ENCODE peak calls at places on chromosomes 6 and 20, in seven cellular contexts. E, G, M, W, Q, T and A are unnamed samples.

GRCh38 chr6:104604643-104605042 is 255.1 kb downstream of the HACE1 start:
- DNase-seq in G (peak), W (no peak), Q (no peak), T (no peak), M (no peak), E (no peak), A (peak)

GRCh38 chr20:25283221-25283951 is 35.5 kb downstream of the PYGB start:
- DNase-seq in Q (no peak), E (no peak), W (no peak), T (no peak), G (no peak), M (no peak), A (no peak)

GRCh38 chr6:29676981-29677601 is 3.9 kb downstream of the ZFP57 start:
- DNase-seq in T (peak), M (peak), W (no peak), G (no peak), E (no peak), Q (no peak), A (peak)

GRCh38 chr6:150410906-150411305 is 42.1 kb downstream of the IYD start:
- DNase-seq in M (no peak), T (peak), Q (no peak), G (no peak), E (no peak), W (no peak), A (no peak)

GRCh38 chr6:5746392-5747140 is 260.2 kb downstream of the NRN1 start:
- DNase-seq in W (no peak), E (no peak), T (peak), M (no peak), G (no peak), Q (no peak), A (peak)

GRCh38 chr6:142857609-142858195 is 87.3 kb downstream of the HIVEP2 start:
- DNase-seq in Q (no peak), T (no peak), G (no peak), E (no peak), M (no peak), W (no peak), A (no peak)

GRCh38 chr6:108029226-108029921 is 45.2 kb downstream of the OSTM1 start:
- DNase-seq in T (no peak), E (peak), M (no peak), G (no peak), Q (peak), W (no peak), A (peak)

GRCh38 chr20:61975411-61975810 is 90.3 kb downstream of the TAF4 start:
- DNase-seq in Q (no peak), W (no peak), G (no peak), E (peak), T (no peak), M (no peak), A (no peak)

GRCh38 chr20:48605364-48606116 is 222.3 kb downstream of the PREX1 start:
- DNase-seq in E (no peak), G (no peak), Q (no peak), M (no peak), T (no peak), W (no peak), A (no peak)

GRCh38 chr6:34922177-34922663 is 33.2 kb downstream of the ANKS1A start:
- DNase-seq in W (no peak), M (peak), E (no peak), Q (no peak), T (peak), G (peak), A (no peak)

GRCh38 chr20:23391707-23392310 is 29.5 kb downstream of the NAPB start:
- DNase-seq in M (no peak), Q (no peak), T (no peak), E (no peak), W (no peak), G (no peak), A (no peak)

GRCh38 chr6:124882580-124883393 is 79.5 kb upstream of the RNF217 start:
- DNase-seq in E (peak), G (peak), M (peak), Q (no peak), W (no peak), T (peak), A (peak)

GRCh38 chr6:106510090-106510970 is 119.0 kb downstream of the RTN4IP1 start:
- DNase-seq in G (peak), W (no peak), E (peak), M (peak), T (peak), Q (no peak), A (peak)

GRCh38 chr6:106966229-106966628 is 8.3 kb downstream of the CD24 start:
- DNase-seq in Q (no peak), T (no peak), M (no peak), W (no peak), G (no peak), E (no peak), A (no peak)

GRCh38 chr6:1190361-1190760 is 121.5 kb upstream of the FOXQ1 start:
- DNase-seq in E (peak), G (peak), M (peak), Q (no peak), T (peak), W (no peak), A (peak)

GRCh38 chr6:11782524-11782923 is 3.9 kb upstream of the ADTRP start:
- DNase-seq in E (no peak), T (no peak), G (no peak), M (no peak), W (no peak), Q (no peak), A (no peak)

GRCh38 chr6:144710207-144710606 is 425.1 kb downstream of the UTRN start:
- DNase-seq in G (peak), M (peak), W (no peak), Q (no peak), T (peak), E (no peak), A (peak)

GRCh38 chr6:12886961-12887775 is 170.6 kb downstream of the PHACTR1 start:
- DNase-seq in E (peak), W (no peak), T (no peak), Q (no peak), M (peak), G (peak), A (peak)

GRCh38 chr6:16196958-16197576 is 41.3 kb upstream of the GMPR start:
- DNase-seq in E (no peak), Q (no peak), M (no peak), W (no peak), T (no peak), G (no peak), A (no peak)

GRCh38 chr20:38231786-38232130 is 28.8 kb downstream of the KIAA1755 start:
- DNase-seq in E (no peak), W (no peak), G (peak), M (peak), Q (no peak), T (no peak), A (no peak)

GRCh38 chr6:132084811-132085509 is 133.8 kb upstream of the CCN2 start:
- DNase-seq in Q (no peak), G (peak), W (no peak), M (peak), T (peak), E (peak), A (peak)

GRCh38 chr6:37441651-37442050 is 8.6 kb downstream of the CMTR1 start:
- DNase-seq in M (no peak), W (no peak), E (no peak), T (no peak), Q (no peak), G (no peak), A (no peak)

GRCh38 chr6:9540534-9541126 is 874.2 kb downstream of the TFAP2A start:
- DNase-seq in M (peak), Q (peak), E (peak), G (peak), T (peak), W (no peak), A (peak)